ENCODE peak calls at places on chromosome 4, in four cellular contexts. One of them, this sample, is unnamed.

GRCh38 chr4:136392576-136392975 is 1139.7 kb downstream of the PCDH18 start:
- DNase-seq in transverse colon: no peak
- DNase-seq in LNCaP clone FGC: no peak
- DNase-seq in GM23248: no peak
- DNase-seq in this sample: no peak

GRCh38 chr4:2977116-2978097 is 14.0 kb downstream of the GRK4 start:
- DNase-seq in transverse colon: no peak
- DNase-seq in LNCaP clone FGC: peak; percentile 23
- DNase-seq in GM23248: peak; percentile 80
- DNase-seq in this sample: peak; percentile 48

GRCh38 chr4:11470709-11471441 is 42.2 kb upstream of the HS3ST1 start:
- DNase-seq in transverse colon: no peak
- DNase-seq in LNCaP clone FGC: no peak
- DNase-seq in GM23248: no peak
- DNase-seq in this sample: no peak

GRCh38 chr4:26984896-26985295 is 124.3 kb downstream of the STIM2 start:
- DNase-seq in transverse colon: no peak
- DNase-seq in LNCaP clone FGC: no peak
- DNase-seq in GM23248: no peak
- DNase-seq in this sample: no peak

GRCh38 chr4:118034061-118034785 is at the start of gene NDST3:
- DNase-seq in transverse colon: peak; percentile 39
- DNase-seq in LNCaP clone FGC: peak; percentile 49
- DNase-seq in GM23248: peak; percentile 37
- DNase-seq in this sample: peak; percentile 66

GRCh38 chr4:72587334-72587733 is 18.3 kb upstream of the ADAMTS3 start:
- DNase-seq in transverse colon: no peak
- DNase-seq in LNCaP clone FGC: no peak
- DNase-seq in GM23248: no peak
- DNase-seq in this sample: no peak

GRCh38 chr4:150886597-150886996 is 128.5 kb downstream of the LRBA start:
- DNase-seq in transverse colon: no peak
- DNase-seq in LNCaP clone FGC: no peak
- DNase-seq in GM23248: peak; percentile 24
- DNase-seq in this sample: no peak

GRCh38 chr4:186727977-186728519 is 4.4 kb upstream of the FAT1 start:
- DNase-seq in transverse colon: no peak
- DNase-seq in LNCaP clone FGC: no peak
- DNase-seq in GM23248: peak; percentile 23
- DNase-seq in this sample: peak; percentile 71

GRCh38 chr4:108473163-108473720 is 147.1 kb upstream of the RPL34 start:
- DNase-seq in transverse colon: no peak
- DNase-seq in LNCaP clone FGC: peak; percentile 60
- DNase-seq in GM23248: no peak
- DNase-seq in this sample: no peak

GRCh38 chr4:25799522-25799921 is 63.3 kb downstream of the SEL1L3 start:
- DNase-seq in transverse colon: no peak
- DNase-seq in LNCaP clone FGC: no peak
- DNase-seq in GM23248: no peak
- DNase-seq in this sample: no peak

GRCh38 chr4:39840027-39840426 is 137.7 kb downstream of the PDS5A start:
- DNase-seq in transverse colon: no peak
- DNase-seq in LNCaP clone FGC: no peak
- DNase-seq in GM23248: no peak
- DNase-seq in this sample: no peak

GRCh38 chr4:25535278-25535677 is 120.4 kb upstream of the SLC34A2 start:
- DNase-seq in transverse colon: no peak
- DNase-seq in LNCaP clone FGC: no peak
- DNase-seq in GM23248: no peak
- DNase-seq in this sample: no peak

GRCh38 chr4:7120341-7120740 is 52.5 kb upstream of the GRPEL1 start:
- DNase-seq in transverse colon: no peak
- DNase-seq in LNCaP clone FGC: no peak
- DNase-seq in GM23248: peak; percentile 32
- DNase-seq in this sample: no peak

GRCh38 chr4:154467886-154468285 is 23.7 kb downstream of the DCHS2 start:
- DNase-seq in transverse colon: no peak
- DNase-seq in LNCaP clone FGC: no peak
- DNase-seq in GM23248: peak; percentile 13
- DNase-seq in this sample: no peak

GRCh38 chr4:76979236-76979635 is 29.7 kb downstream of the SEPTIN11 start:
- DNase-seq in transverse colon: no peak
- DNase-seq in LNCaP clone FGC: peak; percentile 36
- DNase-seq in GM23248: no peak
- DNase-seq in this sample: no peak

GRCh38 chr4:121192500-121192899 is 28.4 kb upstream of the TNIP3 start:
- DNase-seq in transverse colon: no peak
- DNase-seq in LNCaP clone FGC: no peak
- DNase-seq in GM23248: peak; percentile 73
- DNase-seq in this sample: peak; percentile 16

GRCh38 chr4:162162672-162163071 is 1.1 kb downstream of the FSTL5 start:
- DNase-seq in transverse colon: no peak
- DNase-seq in LNCaP clone FGC: no peak
- DNase-seq in GM23248: no peak
- DNase-seq in this sample: no peak

GRCh38 chr4:162164881-162165528 is 1.2 kb upstream of the FSTL5 start:
- DNase-seq in transverse colon: no peak
- DNase-seq in LNCaP clone FGC: no peak
- DNase-seq in GM23248: no peak
- DNase-seq in this sample: no peak

GRCh38 chr4:162163892-162164759 is at the start of gene FSTL5:
- DNase-seq in transverse colon: peak; percentile 31
- DNase-seq in LNCaP clone FGC: no peak
- DNase-seq in GM23248: peak; percentile 27
- DNase-seq in this sample: no peak
- H3K4me3 ChIP-seq in transverse colon: peak within 1 kb of the TSS; percentile 25
- H3K4me3 ChIP-seq in LNCaP clone FGC: no peak within 1 kb of the TSS
- H3K4me3 ChIP-seq in GM23248: peak within 1 kb of the TSS; percentile 34
- H3K4me3 ChIP-seq in this sample: no peak within 1 kb of the TSS

GRCh38 chr4:98358630-98359248 is 97.6 kb downstream of the RAP1GDS1 start:
- DNase-seq in transverse colon: no peak
- DNase-seq in LNCaP clone FGC: no peak
- DNase-seq in GM23248: no peak
- DNase-seq in this sample: no peak

GRCh38 chr4:98352403-98352802 is 91.2 kb downstream of the RAP1GDS1 start:
- DNase-seq in transverse colon: no peak
- DNase-seq in LNCaP clone FGC: no peak
- DNase-seq in GM23248: no peak
- DNase-seq in this sample: no peak

GRCh38 chr4:98352940-98353339 is 91.8 kb downstream of the RAP1GDS1 start:
- DNase-seq in transverse colon: no peak
- DNase-seq in LNCaP clone FGC: no peak
- DNase-seq in GM23248: no peak
- DNase-seq in this sample: no peak
- H3K4me3 ChIP-seq in transverse colon: no peak overlapping the region
- H3K4me3 ChIP-seq in LNCaP clone FGC: no peak overlapping the region
- H3K4me3 ChIP-seq in GM23248: no peak overlapping the region
- H3K4me3 ChIP-seq in this sample: no peak overlapping the region

GRCh38 chr4:70397580-70397979 is at the start of gene OPRPN:
- DNase-seq in transverse colon: no peak
- DNase-seq in LNCaP clone FGC: no peak
- DNase-seq in GM23248: no peak
- DNase-seq in this sample: no peak

DNA sequence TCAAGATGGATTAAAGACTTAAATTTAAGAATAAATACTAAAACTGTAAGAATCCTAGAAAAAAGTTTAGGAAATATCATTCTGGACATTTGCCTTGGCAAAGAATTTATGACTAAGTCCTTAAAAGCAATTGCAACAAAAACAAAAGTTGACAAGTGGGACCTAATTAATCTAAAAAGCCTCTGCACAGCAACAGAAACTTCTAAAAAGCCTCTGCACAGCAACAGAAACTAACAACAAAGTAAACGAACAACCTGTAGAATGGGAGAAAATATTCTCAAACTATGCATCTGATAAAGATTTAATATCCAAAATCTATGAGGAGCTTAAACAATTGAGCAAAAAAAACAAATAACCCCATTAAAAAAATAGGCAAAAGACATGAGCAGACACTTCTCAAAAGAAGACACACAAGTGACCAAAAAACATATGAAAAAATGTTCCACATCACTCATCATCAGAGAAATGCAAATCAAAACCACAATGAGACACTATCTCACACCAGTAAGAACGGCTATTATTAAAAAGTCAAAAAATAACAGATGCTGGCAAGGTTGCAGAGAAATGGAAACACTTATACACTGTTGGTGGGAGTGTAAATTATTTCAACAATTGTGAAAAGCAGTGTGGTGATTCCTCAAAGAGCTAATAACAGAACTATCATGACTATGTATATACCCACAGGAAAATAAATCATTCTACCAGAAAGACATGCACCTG is 5.5 kb upstream of the OPRPN start:
- DNase-seq in transverse colon: no peak
- DNase-seq in LNCaP clone FGC: no peak
- DNase-seq in GM23248: no peak
- DNase-seq in this sample: no peak
- H3K4me3 ChIP-seq in transverse colon: no peak overlapping the region
- H3K4me3 ChIP-seq in LNCaP clone FGC: no peak overlapping the region
- H3K4me3 ChIP-seq in GM23248: no peak overlapping the region
- H3K4me3 ChIP-seq in this sample: no peak overlapping the region

DNA sequence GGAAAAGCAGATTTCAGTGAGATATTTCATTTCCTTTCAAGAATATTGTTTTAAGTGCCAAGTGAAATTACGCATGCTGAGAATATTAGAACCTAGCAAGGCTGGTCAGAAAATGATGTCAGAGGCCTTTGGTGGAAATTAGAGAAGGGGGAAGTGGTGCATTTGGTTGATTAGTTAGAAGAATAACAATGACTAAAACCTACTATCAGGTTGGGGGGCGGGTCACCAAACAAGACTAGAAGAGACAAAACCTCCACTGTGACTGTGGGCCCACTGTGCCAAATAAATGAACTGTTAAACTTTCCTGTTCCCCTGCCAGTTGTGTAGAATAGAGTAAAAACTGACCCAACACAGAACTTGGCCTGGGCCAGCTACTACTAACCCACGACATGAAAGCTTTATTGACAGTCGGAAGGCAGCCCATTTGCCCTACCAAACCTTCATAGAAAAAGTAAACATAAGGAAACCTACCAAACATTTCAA is 2.9 kb downstream of the RAPGEF2 start:
- DNase-seq in transverse colon: no peak
- DNase-seq in LNCaP clone FGC: no peak
- DNase-seq in GM23248: peak; percentile 67
- DNase-seq in this sample: no peak
- H3K4me3 ChIP-seq in transverse colon: peak overlapping the region; percentile 97
- H3K4me3 ChIP-seq in LNCaP clone FGC: no peak overlapping the region
- H3K4me3 ChIP-seq in GM23248: peak overlapping the region; percentile 98
- H3K4me3 ChIP-seq in this sample: no peak overlapping the region

DNA sequence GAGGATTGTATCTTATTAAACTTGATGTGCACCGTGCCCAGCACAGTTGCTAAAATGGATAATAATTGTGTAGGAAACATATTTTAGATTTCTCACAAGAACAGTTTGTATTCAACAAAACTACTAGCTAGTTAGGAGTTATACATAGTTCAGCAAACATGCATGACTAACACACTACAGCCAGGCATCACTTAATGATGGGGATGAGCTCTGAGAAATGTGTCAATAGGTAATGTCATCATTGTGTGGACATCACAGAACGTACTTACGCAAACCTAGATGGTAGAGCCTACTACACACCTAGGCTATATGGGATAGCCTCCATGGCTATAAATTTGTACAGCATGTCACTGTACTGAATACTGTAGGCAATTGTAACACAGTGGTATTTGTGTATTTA is 245.4 kb downstream of the FBXW7 start:
- DNase-seq in transverse colon: no peak
- DNase-seq in LNCaP clone FGC: no peak
- DNase-seq in GM23248: peak; percentile 25
- DNase-seq in this sample: no peak
- H3K4me3 ChIP-seq in transverse colon: no peak overlapping the region
- H3K4me3 ChIP-seq in LNCaP clone FGC: no peak overlapping the region
- H3K4me3 ChIP-seq in GM23248: no peak overlapping the region
- H3K4me3 ChIP-seq in this sample: no peak overlapping the region

DNA sequence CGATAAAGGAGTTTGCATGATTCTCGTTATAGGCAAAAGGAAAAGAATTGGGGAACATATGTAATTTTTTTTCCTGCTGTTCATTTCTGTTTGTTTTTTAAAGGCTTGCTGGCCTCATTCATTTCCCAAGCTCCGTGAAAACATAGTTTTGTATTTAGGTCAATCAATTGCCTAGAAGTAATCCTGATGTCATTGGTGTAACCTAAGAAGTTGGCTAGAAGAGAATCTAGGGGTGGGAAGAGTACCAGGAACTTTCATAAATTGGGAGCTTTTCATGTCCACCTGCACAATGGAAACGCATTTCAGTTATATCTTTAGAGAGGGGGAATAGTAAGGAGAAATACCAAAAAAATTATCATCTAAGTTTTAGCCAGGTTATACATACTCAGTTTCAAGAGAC is 3.8 kb downstream of the RAPGEF2 start:
- DNase-seq in transverse colon: no peak
- DNase-seq in LNCaP clone FGC: no peak
- DNase-seq in GM23248: no peak
- DNase-seq in this sample: no peak
- H3K4me3 ChIP-seq in transverse colon: no peak overlapping the region
- H3K4me3 ChIP-seq in LNCaP clone FGC: no peak overlapping the region
- H3K4me3 ChIP-seq in GM23248: no peak overlapping the region
- H3K4me3 ChIP-seq in this sample: no peak overlapping the region

GRCh38 chr4:106422766-106423165 is 54.2 kb upstream of the GIMD1 start:
- DNase-seq in transverse colon: no peak
- DNase-seq in LNCaP clone FGC: no peak
- DNase-seq in GM23248: peak; percentile 5
- DNase-seq in this sample: no peak
- H3K4me3 ChIP-seq in transverse colon: no peak overlapping the region
- H3K4me3 ChIP-seq in LNCaP clone FGC: no peak overlapping the region
- H3K4me3 ChIP-seq in GM23248: no peak overlapping the region
- H3K4me3 ChIP-seq in this sample: no peak overlapping the region

GRCh38 chr4:1793496-1793840 is 375 bp downstream of the FGFR3 start:
- DNase-seq in transverse colon: peak; percentile 65
- DNase-seq in LNCaP clone FGC: no peak
- DNase-seq in GM23248: peak; percentile 59
- DNase-seq in this sample: peak; percentile 52
- H3K4me3 ChIP-seq in transverse colon: peak overlapping the region; percentile 63
- H3K4me3 ChIP-seq in LNCaP clone FGC: peak overlapping the region; percentile 21
- H3K4me3 ChIP-seq in GM23248: peak overlapping the region; percentile 67
- H3K4me3 ChIP-seq in this sample: peak overlapping the region; percentile 44

DNA sequence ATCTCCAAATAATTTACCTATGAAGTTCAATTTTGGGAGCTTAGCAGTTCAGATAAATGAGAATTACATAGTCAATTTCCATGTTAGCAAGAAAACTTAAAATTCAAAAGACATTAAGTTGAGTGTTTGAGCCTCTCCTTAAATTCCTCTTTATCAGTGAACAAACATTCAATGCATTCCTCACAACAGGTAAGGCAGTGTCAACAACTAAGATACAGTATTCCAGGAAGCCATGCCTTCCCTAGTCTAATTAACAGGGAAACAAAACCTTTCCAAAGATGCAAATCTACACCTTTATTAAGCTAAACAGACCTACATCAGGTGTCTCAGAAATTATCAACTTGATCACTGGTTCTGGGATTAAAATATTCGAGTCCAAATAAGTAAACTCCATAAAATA is 3.7 kb downstream of the SH3RF1 start:
- DNase-seq in transverse colon: no peak
- DNase-seq in LNCaP clone FGC: no peak
- DNase-seq in GM23248: no peak
- DNase-seq in this sample: no peak
- H3K4me3 ChIP-seq in transverse colon: no peak overlapping the region
- H3K4me3 ChIP-seq in LNCaP clone FGC: no peak overlapping the region
- H3K4me3 ChIP-seq in GM23248: peak overlapping the region; percentile 89
- H3K4me3 ChIP-seq in this sample: no peak overlapping the region